ENCODE peak calls at places on chromosomes 2 and 18, in seven cellular contexts. K is HL-60, R is right atrium auricular region, P is kidney, Z is body of pancreas, D is HCT116, H is psoas muscle. N is an unnamed sample.

GRCh38 chr2:113203217-113203530 is 29.4 kb downstream of the PSD4 start:
- DNase-seq in D (no peak), P (no peak), H (no peak), K (no peak), R (no peak), Z (no peak), N (no peak)

GRCh38 chr18:28875059-28875458 is 698.1 kb upstream of the CDH2 start:
- DNase-seq in D (no peak), Z (no peak), K (no peak), H (no peak), R (no peak), P (no peak), N (peak)

GRCh38 chr2:46296216-46296839 is 879 bp upstream of the EPAS1 start:
- DNase-seq in P (peak), Z (peak), D (no peak), R (peak), H (peak), K (peak), N (no peak)

GRCh38 chr18:78857252-78858150 is 122.1 kb upstream of the SALL3 start:
- DNase-seq in H (no peak), P (peak), Z (no peak), K (no peak), R (no peak), D (no peak), N (no peak)

GRCh38 chr2:64975232-64975791 is 13.9 kb upstream of the SLC1A4 start:
- DNase-seq in H (peak), R (peak), K (no peak), Z (no peak), D (peak), P (no peak), N (no peak)

GRCh38 chr2:232871835-232872736 is 2.0 kb downstream of the SNORC start:
- DNase-seq in P (peak), Z (no peak), H (peak), R (no peak), K (no peak), D (no peak), N (no peak)

GRCh38 chr2:69012310-69013122 is 463 bp upstream of the ANTXR1 start:
- DNase-seq in K (peak), D (peak), Z (peak), R (peak), P (peak), H (peak), N (no peak)

GRCh38 chr2:207624170-207625013 is 802 bp downstream of the METTL21A start:
- DNase-seq in H (peak), Z (peak), D (no peak), R (no peak), P (peak), K (peak), N (no peak)

GRCh38 chr2:217510790-217511291 is 492.0 kb downstream of the TNS1 start:
- DNase-seq in H (no peak), K (peak), R (peak), Z (peak), P (no peak), D (peak), N (peak)

GRCh38 chr18:32287249-32287648 is 97.4 kb downstream of the MEP1B start:
- DNase-seq in K (no peak), Z (no peak), P (no peak), D (no peak), R (peak), H (no peak), N (no peak)

GRCh38 chr2:219167997-219168396 is 1.8 kb downstream of the SLC23A3 start:
- DNase-seq in P (no peak), K (no peak), Z (no peak), D (no peak), H (no peak), R (no peak), N (no peak)

GRCh38 chr2:195057001-195057400 is 600.0 kb upstream of the SLC39A10 start:
- DNase-seq in D (no peak), Z (no peak), P (no peak), H (no peak), R (no peak), K (no peak), N (no peak)

GRCh38 chr2:81481994-81482368 is 1177.4 kb upstream of the LRRTM1 start:
- DNase-seq in Z (no peak), R (no peak), H (no peak), D (no peak), K (no peak), P (no peak), N (no peak)

GRCh38 chr2:231920795-231921194 is 5.4 kb downstream of the NPPC start:
- DNase-seq in R (no peak), D (no peak), H (no peak), K (no peak), Z (no peak), P (peak), N (no peak)

GRCh38 chr2:186868344-186868743 is 19.4 kb upstream of the ZSWIM2 start:
- DNase-seq in P (no peak), Z (no peak), R (no peak), D (no peak), H (no peak), K (no peak), N (no peak)

GRCh38 chr2:85601771-85602475 is 575 bp downstream of the TMEM150A start:
- DNase-seq in P (peak), Z (peak), R (peak), H (peak), D (no peak), K (no peak), N (no peak)

GRCh38 chr2:139142252-139142651 is 362.1 kb upstream of the NXPH2 start:
- DNase-seq in H (no peak), Z (no peak), D (peak), R (no peak), K (no peak), P (no peak), N (no peak)

GRCh38 chr2:86256982-86257381 is 57.7 kb downstream of the MRPL35 start:
- DNase-seq in P (no peak), H (no peak), R (no peak), Z (no peak), D (no peak), K (no peak), N (no peak)

GRCh38 chr2:70728128-70728527 is 39.9 kb downstream of the ADD2 start:
- DNase-seq in K (no peak), Z (no peak), P (no peak), D (no peak), R (peak), H (no peak), N (no peak)

GRCh38 chr2:172667926-172668325 is 67.7 kb upstream of the RAPGEF4 start:
- DNase-seq in Z (no peak), D (no peak), R (no peak), K (no peak), H (no peak), P (no peak), N (no peak)

GRCh38 chr2:60053791-60054190 is 499.7 kb downstream of the BCL11A start:
- DNase-seq in D (no peak), P (no peak), H (no peak), R (no peak), K (no peak), Z (peak), N (no peak)

GRCh38 chr2:23360571-23361125 is 24.3 kb upstream of the KLHL29 start:
- DNase-seq in D (no peak), Z (no peak), H (no peak), P (no peak), K (no peak), R (no peak), N (no peak)

GRCh38 chr2:223896751-223897320 is 48.3 kb downstream of the WDFY1 start:
- DNase-seq in H (no peak), R (no peak), D (no peak), P (no peak), Z (no peak), K (no peak), N (no peak)

GRCh38 chr18:74724186-74724585 is 126.5 kb downstream of the ZNF407 start:
- DNase-seq in D (no peak), K (no peak), Z (no peak), R (no peak), P (no peak), H (no peak), N (peak)

GRCh38 chr2:51597086-51597485 is 565.2 kb upstream of the NRXN1 start:
- DNase-seq in D (no peak), K (no peak), R (no peak), P (no peak), Z (no peak), H (no peak), N (no peak)

GRCh38 chr2:127673304-127674069 is 1.8 kb downstream of the LIMS2 start:
- DNase-seq in R (no peak), P (no peak), H (peak), K (no peak), Z (no peak), D (no peak), N (no peak)

GRCh38 chr2:200600549-200601212 is 14.9 kb downstream of the AOX1 start:
- DNase-seq in D (no peak), K (no peak), P (no peak), Z (no peak), R (no peak), H (no peak), N (no peak)

GRCh38 chr2:226835796-226836547 is at the start of gene RHBDD1:
- DNase-seq in K (peak), Z (peak), R (peak), H (peak), D (peak), P (peak), N (peak)

GRCh38 chr2:173210270-173211196 is 134.9 kb downstream of the MAP3K20 start:
- DNase-seq in K (peak), D (peak), R (peak), H (peak), P (no peak), Z (peak), N (peak)

GRCh38 chr2:179170897-179171296 is 93.7 kb downstream of the SESTD1 start:
- DNase-seq in K (no peak), D (no peak), R (no peak), P (no peak), Z (no peak), H (no peak), N (no peak)

GRCh38 chr2:234770081-234770506 is 181.7 kb upstream of the SH3BP4 start:
- DNase-seq in P (no peak), D (no peak), R (no peak), K (no peak), H (no peak), Z (no peak), N (no peak)

GRCh38 chr2:235600926-235601325 is 107.1 kb downstream of the AGAP1 start:
- DNase-seq in D (no peak), K (no peak), H (no peak), R (no peak), Z (no peak), P (no peak), N (no peak)

GRCh38 chr18:59269563-59270214 is 3.6 kb downstream of the RAX start:
- DNase-seq in H (no peak), Z (no peak), D (no peak), R (no peak), P (no peak), K (no peak), N (no peak)

GRCh38 chr18:59268127-59268721 is 5.0 kb downstream of the RAX start:
- DNase-seq in P (no peak), H (no peak), K (no peak), D (no peak), Z (no peak), R (no peak), N (no peak)

GRCh38 chr18:59267511-59268126 is 5.6 kb downstream of the RAX start:
- DNase-seq in R (no peak), P (no peak), K (no peak), D (no peak), Z (no peak), H (no peak), N (no peak)

GRCh38 chr18:59270689-59271257 is 2.5 kb downstream of the RAX start:
- DNase-seq in R (no peak), K (no peak), H (no peak), D (no peak), Z (no peak), P (no peak), N (no peak)

GRCh38 chr18:59268722-59269562 is 4.3 kb downstream of the RAX start:
- DNase-seq in D (no peak), P (peak), R (no peak), H (no peak), K (peak), Z (peak), N (no peak)
- H3K4me3 ChIP-seq in D (peak), P (no peak), R (peak), H (peak), K (no peak), Z (no peak), N (no peak)

GRCh38 chr2:95018861-95019550 is 6.5 kb upstream of the MAL start:
- DNase-seq in K (no peak), H (no peak), D (no peak), P (peak), Z (no peak), R (no peak), N (no peak)
- TF ChIP-seq CTCF in K (no peak), H (no peak), D (no peak), P (no peak), Z (no peak), R (no peak), N (no peak)

GRCh38 chr18:50298443-50299284 is 11.2 kb upstream of the CXXC1 start:
- DNase-seq in R (no peak), H (no peak), K (no peak), Z (no peak), P (peak), D (no peak), N (no peak)
- H3K4me3 ChIP-seq in R (peak), H (peak), K (no peak), Z (no peak), P (peak), D (no peak), N (no peak)

GRCh38 chr18:63178526-63178880 is 141.1 kb downstream of the BCL2 start:
- DNase-seq in P (peak), K (peak), R (peak), H (peak), D (no peak), Z (peak), N (no peak)
- TF ChIP-seq CTCF in P (no peak), K (no peak), R (no peak), H (no peak), D (no peak), Z (no peak), N (no peak)

GRCh38 chr18:5058768-5059539 is 138.1 kb downstream of the AKAIN1 start:
- DNase-seq in P (no peak), Z (no peak), K (no peak), H (peak), R (no peak), D (no peak), N (no peak)
- H3K4me3 ChIP-seq in P (no peak), Z (no peak), K (no peak), H (no peak), R (no peak), D (no peak), N (no peak)

DNA sequence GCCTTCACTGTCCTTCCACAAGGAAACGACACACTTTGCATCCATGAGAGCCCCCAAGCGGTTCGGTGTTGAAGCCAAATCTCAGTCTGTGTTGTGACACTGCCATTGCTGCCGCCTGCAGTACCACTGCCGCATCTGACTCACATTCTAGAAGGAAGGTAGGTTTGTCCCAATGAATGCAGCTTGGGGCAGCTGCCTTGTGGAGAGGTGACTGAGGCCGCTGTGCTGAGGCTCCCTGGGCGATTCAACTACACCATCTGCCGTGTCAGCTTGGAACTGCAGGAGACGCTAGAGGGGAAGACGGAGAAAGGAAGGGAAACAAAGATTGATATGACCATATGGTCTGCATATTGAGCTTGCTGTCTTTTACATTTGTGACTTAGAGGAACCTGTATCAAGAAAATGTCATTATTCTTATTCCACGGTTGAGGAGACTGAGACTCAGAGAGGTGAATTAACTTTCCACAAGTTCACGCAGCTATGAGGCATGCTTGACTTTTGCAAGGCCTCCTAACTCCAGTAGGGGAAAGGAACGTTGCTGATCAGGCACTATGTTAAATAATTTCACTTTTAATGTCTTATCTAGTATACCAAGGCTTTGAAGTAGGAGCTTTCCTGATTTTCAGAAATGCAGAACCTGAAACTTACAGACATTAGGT is 43.5 kb upstream of the LMAN1 start:
- DNase-seq in H (peak), Z (peak), R (no peak), P (peak), K (peak), D (peak), N (peak)
- TF ChIP-seq CTCF in H (peak), Z (peak), R (peak), P (peak), K (peak), D (peak), N (peak)

GRCh38 chr18:9536354-9537152 is 61.2 kb downstream of the RALBP1 start:
- DNase-seq in D (no peak), H (no peak), K (no peak), R (no peak), Z (no peak), P (peak), N (no peak)

GRCh38 chr18:9531791-9532410 is 56.6 kb downstream of the RALBP1 start:
- DNase-seq in D (no peak), P (no peak), K (no peak), H (no peak), Z (no peak), R (no peak), N (no peak)

GRCh38 chr18:9537638-9538037 is 62.3 kb downstream of the RALBP1 start:
- DNase-seq in D (no peak), H (no peak), R (no peak), Z (no peak), P (peak), K (no peak), N (no peak)

GRCh38 chr18:9534844-9535243 is 59.5 kb downstream of the RALBP1 start:
- DNase-seq in P (peak), D (no peak), H (no peak), Z (no peak), R (no peak), K (no peak), N (no peak)

GRCh38 chr18:9535430-9535972 is 60.2 kb downstream of the RALBP1 start:
- DNase-seq in K (no peak), D (no peak), H (no peak), R (no peak), Z (no peak), P (peak), N (peak)
- H3K4me3 ChIP-seq in K (no peak), D (no peak), H (no peak), R (no peak), Z (no peak), P (no peak), N (peak)

GRCh38 chr18:37282386-37283037 is 283.1 kb downstream of the CELF4 start:
- DNase-seq in R (no peak), K (no peak), P (no peak), H (no peak), D (no peak), Z (no peak), N (no peak)
- TF ChIP-seq CTCF in R (no peak), K (peak), P (peak), H (peak), D (peak), Z (peak), N (peak)

GRCh38 chr2:212672186-212672585 is 133.6 kb upstream of the ERBB4 start:
- DNase-seq in D (no peak), K (no peak), P (no peak), R (no peak), Z (no peak), H (no peak), N (peak)
- H3K4me3 ChIP-seq in D (no peak), K (no peak), P (no peak), R (no peak), Z (no peak), H (no peak), N (no peak)